ENCODE peak calls at places on chromosomes 3 and 15, in seven cellular contexts. V is cardiac fibroblast, G is cardiac muscle cell, C is GM20000, I is activated B cell treated with CpG ODN at 0.5 μM for 24 hours, O is fibroblast of the aortic adventitia, H is omental fat pad. B is an unnamed sample.

GRCh38 chr3:13414040-13414729 is 5.9 kb downstream of the NUP210 start:
- DNase-seq in V (no peak), G (no peak), C (peak), I (peak), O (no peak), H (no peak), B (no peak)

GRCh38 chr3:72274511-72275295 is 489.8 kb upstream of the PROK2 start:
- DNase-seq in V (peak), G (peak), C (peak), I (no peak), O (peak), H (no peak), B (peak)

GRCh38 chr15:68303134-68303533 is 25.6 kb downstream of the FEM1B start:
- DNase-seq in V (no peak), G (no peak), C (no peak), I (no peak), O (no peak), H (no peak), B (no peak)

GRCh38 chr3:124694486-124694885 is 35.8 kb upstream of the UMPS start:
- DNase-seq in V (no peak), G (no peak), C (no peak), I (no peak), O (no peak), H (no peak), B (no peak)

GRCh38 chr3:187770224-187770623 is 25.0 kb upstream of the BCL6 start:
- DNase-seq in V (no peak), G (no peak), C (peak), I (no peak), O (no peak), H (no peak), B (no peak)

GRCh38 chr15:96574766-96575165 is 244.3 kb downstream of the NR2F2 start:
- DNase-seq in V (no peak), G (no peak), C (no peak), I (no peak), O (no peak), H (no peak), B (no peak)

GRCh38 chr15:33279613-33280205 is 31.1 kb upstream of the RYR3 start:
- DNase-seq in V (peak), G (no peak), C (no peak), I (no peak), O (no peak), H (no peak), B (peak)

GRCh38 chr3:151011427-151011826 is 38.9 kb upstream of the CLRN1 start:
- DNase-seq in V (peak), G (peak), C (no peak), I (no peak), O (peak), H (no peak), B (peak)

GRCh38 chr3:42195879-42196330 is 70.1 kb downstream of the CCK start:
- DNase-seq in V (peak), G (peak), C (peak), I (no peak), O (peak), H (no peak), B (peak)

GRCh38 chr15:63041982-63042878 is at the start of gene TPM1:
- DNase-seq in V (peak), G (peak), C (peak), I (no peak), O (peak), H (no peak), B (peak)

GRCh38 chr3:46946416-46946815 is 30.1 kb downstream of the CCDC12 start:
- DNase-seq in V (no peak), G (no peak), C (no peak), I (no peak), O (no peak), H (no peak), B (no peak)

GRCh38 chr15:66615175-66615495 is 49.3 kb upstream of the LCTL start:
- DNase-seq in V (no peak), G (no peak), C (no peak), I (no peak), O (no peak), H (no peak), B (no peak)

DNA sequence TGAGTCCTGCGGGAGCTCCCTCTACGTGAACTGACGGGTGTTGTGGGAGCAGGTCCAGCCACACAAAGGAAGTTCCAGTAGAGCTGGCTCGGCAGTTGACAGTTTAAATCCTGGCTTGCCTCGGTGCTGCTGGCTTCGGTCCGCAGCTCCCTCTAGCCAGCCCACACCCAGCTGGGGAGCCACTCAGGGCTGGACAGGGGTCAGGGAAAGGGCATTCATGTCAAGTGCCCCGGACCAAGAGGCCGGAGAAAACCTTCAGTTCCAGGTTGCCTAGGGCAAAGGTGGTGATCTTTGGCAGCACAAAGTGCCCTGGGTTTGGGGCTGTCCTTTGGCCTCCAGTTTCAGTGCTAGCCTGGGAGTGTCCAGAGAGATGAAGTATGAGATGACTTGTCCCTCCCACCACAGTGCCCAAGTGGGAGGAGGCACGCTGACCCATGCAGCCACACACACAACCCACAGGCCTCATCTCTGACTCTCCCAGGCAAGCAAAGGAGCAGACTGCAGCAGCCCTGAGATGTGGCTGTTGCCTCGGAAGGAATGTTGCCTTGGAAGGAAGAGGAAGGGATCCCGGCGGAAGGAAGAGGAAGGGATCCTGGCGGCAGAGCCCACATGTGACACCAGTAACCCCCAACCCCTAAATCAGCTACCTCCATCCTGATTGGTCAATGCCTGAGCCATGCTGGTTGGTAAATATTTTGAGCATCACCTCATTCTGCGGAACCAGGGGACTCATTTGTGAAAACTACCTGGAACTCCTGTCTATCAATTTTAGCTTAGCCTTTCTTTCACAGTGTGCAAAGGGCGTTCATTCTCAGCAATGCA is 13.9 kb upstream of the ANPEP start:
- DNase-seq in V (peak), G (peak), C (no peak), I (no peak), O (peak), H (no peak), B (peak)
- TF ChIP-seq CTCF in V (no peak), G (no peak), C (no peak), I (no peak), O (no peak), H (no peak), B (no peak)

GRCh38 chr3:111695584-111696213 is 100.6 kb upstream of the ZBED2 start:
- DNase-seq in V (peak), G (peak), C (no peak), I (no peak), O (peak), H (no peak), B (peak)

GRCh38 chr3:111692593-111693552 is 97.7 kb upstream of the ZBED2 start:
- DNase-seq in V (no peak), G (no peak), C (no peak), I (no peak), O (no peak), H (no peak), B (no peak)

GRCh38 chr3:111690242-111690641 is 95.1 kb upstream of the ZBED2 start:
- DNase-seq in V (peak), G (no peak), C (peak), I (no peak), O (peak), H (no peak), B (no peak)

GRCh38 chr3:111691293-111691909 is 96.3 kb upstream of the ZBED2 start:
- DNase-seq in V (peak), G (peak), C (no peak), I (no peak), O (peak), H (no peak), B (peak)

GRCh38 chr3:111694471-111694870 is 99.3 kb upstream of the ZBED2 start:
- DNase-seq in V (no peak), G (no peak), C (no peak), I (no peak), O (no peak), H (no peak), B (no peak)
- TF ChIP-seq CTCF in V (no peak), G (no peak), C (no peak), I (no peak), O (no peak), H (no peak), B (no peak)

GRCh38 chr15:80630981-80631380 is 64.1 kb upstream of the ABHD17C start:
- DNase-seq in V (no peak), G (no peak), C (no peak), I (no peak), O (no peak), H (no peak), B (no peak)
- TF ChIP-seq CTCF in V (no peak), G (no peak), C (no peak), I (no peak), O (no peak), H (no peak), B (no peak)

GRCh38 chr15:99658000-99658399 is 75.2 kb downstream of the LYSMD4 start:
- DNase-seq in V (no peak), G (no peak), C (no peak), I (no peak), O (no peak), H (no peak), B (no peak)
- TF ChIP-seq CTCF in V (no peak), G (no peak), C (no peak), I (no peak), O (no peak), H (no peak), B (no peak)

DNA sequence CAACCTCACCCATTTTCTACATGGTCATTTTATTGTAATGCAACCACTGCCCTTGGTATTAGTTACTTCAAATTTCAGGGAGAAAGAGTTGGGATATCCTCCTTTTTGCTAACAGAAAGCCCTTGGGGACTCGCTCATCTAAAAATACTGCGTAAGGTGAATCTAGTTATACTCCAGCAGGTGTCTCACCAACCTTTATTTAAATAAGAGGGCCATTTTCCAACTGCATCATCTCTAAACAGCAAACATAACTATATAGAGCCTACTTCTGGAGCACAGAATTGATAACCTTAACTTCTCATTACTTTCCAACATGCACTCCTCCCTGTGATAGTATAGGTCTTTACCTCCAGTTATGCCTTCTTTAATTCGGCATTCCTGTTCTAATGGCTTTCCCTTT is 77.5 kb downstream of the TBL1XR1 start:
- DNase-seq in V (no peak), G (no peak), C (no peak), I (no peak), O (no peak), H (no peak), B (no peak)
- TF ChIP-seq CTCF in V (no peak), G (no peak), C (no peak), I (no peak), O (no peak), H (no peak), B (no peak)

GRCh38 chr3:83523470-83524073 is 1435.2 kb upstream of the CADM2 start:
- DNase-seq in V (peak), G (peak), C (peak), I (no peak), O (no peak), H (no peak), B (peak)
- TF ChIP-seq CTCF in V (peak), G (peak), C (peak), I (no peak), O (no peak), H (no peak), B (no peak)

GRCh38 chr3:122680381-122681293 is at the start of gene PARP14:
- DNase-seq in V (peak), G (peak), C (peak), I (peak), O (peak), H (peak), B (peak)
- TF ChIP-seq CTCF in V (peak), G (no peak), C (no peak), I (no peak), O (peak), H (no peak), B (peak)

B was measured in fibroblast of villous mesenchyme.